ENCODE peak calls at places on chromosome 15, in four cellular contexts. One of them, this sample, is unnamed.

GRCh38 chr15:83190450-83190849 is 17.2 kb downstream of the HDGFL3 start:
- DNase-seq in A549: no peak
- DNase-seq in GM12878: no peak
- DNase-seq in K562: no peak
- DNase-seq in this sample: no peak

GRCh38 chr15:62972814-62973213 is 69.7 kb upstream of the TPM1 start:
- DNase-seq in A549: peak; percentile 58
- DNase-seq in GM12878: no peak
- DNase-seq in K562: no peak
- DNase-seq in this sample: peak; percentile 86

GRCh38 chr15:87120555-87120954 is 1040.9 kb downstream of the AGBL1 start:
- DNase-seq in K562: no peak
- DNase-seq in A549: no peak
- DNase-seq in GM12878: no peak
- DNase-seq in this sample: no peak

GRCh38 chr15:29034151-29034550 is 148.4 kb downstream of the APBA2 start:
- DNase-seq in A549: no peak
- DNase-seq in GM12878: no peak
- DNase-seq in K562: no peak
- DNase-seq in this sample: peak; percentile 40

GRCh38 chr15:27826411-27826810 is 272.7 kb downstream of the OCA2 start:
- DNase-seq in K562: no peak
- DNase-seq in A549: no peak
- DNase-seq in GM12878: no peak
- DNase-seq in this sample: no peak

GRCh38 chr15:31571676-31572075 is 245.0 kb downstream of the KLF13 start:
- DNase-seq in A549: no peak
- DNase-seq in K562: no peak
- DNase-seq in GM12878: no peak
- DNase-seq in this sample: peak; percentile 21

GRCh38 chr15:75123395-75123794 is 78.3 kb upstream of the C15orf39 start:
- DNase-seq in GM12878: no peak
- DNase-seq in A549: no peak
- DNase-seq in K562: no peak
- DNase-seq in this sample: peak; percentile 72

GRCh38 chr15:85976986-85977385 is 102.7 kb upstream of the AGBL1 start:
- DNase-seq in K562: no peak
- DNase-seq in A549: no peak
- DNase-seq in GM12878: no peak
- DNase-seq in this sample: no peak

GRCh38 chr15:60087561-60087960 is 83.5 kb downstream of the FOXB1 start:
- DNase-seq in K562: no peak
- DNase-seq in A549: no peak
- DNase-seq in GM12878: no peak
- DNase-seq in this sample: no peak

GRCh38 chr15:60086676-60087446 is 82.8 kb downstream of the FOXB1 start:
- DNase-seq in GM12878: no peak
- DNase-seq in K562: no peak
- DNase-seq in A549: no peak
- DNase-seq in this sample: no peak

GRCh38 chr15:60090747-60091146 is 86.6 kb downstream of the FOXB1 start:
- DNase-seq in A549: no peak
- DNase-seq in K562: no peak
- DNase-seq in GM12878: no peak
- DNase-seq in this sample: no peak

GRCh38 chr15:60093273-60094067 is 89.4 kb downstream of the FOXB1 start:
- DNase-seq in A549: no peak
- DNase-seq in K562: no peak
- DNase-seq in GM12878: no peak
- DNase-seq in this sample: no peak

GRCh38 chr15:60091150-60091549 is 87.0 kb downstream of the FOXB1 start:
- DNase-seq in GM12878: no peak
- DNase-seq in A549: peak; percentile 65
- DNase-seq in K562: no peak
- DNase-seq in this sample: peak; percentile 83
- TF ChIP-seq ELK1 in GM12878: no peak
- TF ChIP-seq ELK1 in A549: no peak
- TF ChIP-seq ELK1 in K562: no peak
- TF ChIP-seq ELK1 in this sample: no peak

GRCh38 chr15:49225572-49226281 is 55.7 kb downstream of the GALK2 start:
- DNase-seq in K562: peak; percentile 14
- DNase-seq in A549: no peak
- DNase-seq in GM12878: no peak
- DNase-seq in this sample: peak; percentile 60

GRCh38 chr15:49227602-49228001 is 57.6 kb downstream of the GALK2 start:
- DNase-seq in GM12878: no peak
- DNase-seq in K562: no peak
- DNase-seq in A549: no peak
- DNase-seq in this sample: no peak

GRCh38 chr15:49223536-49224274 is 53.7 kb downstream of the GALK2 start:
- DNase-seq in GM12878: no peak
- DNase-seq in K562: no peak
- DNase-seq in A549: no peak
- DNase-seq in this sample: no peak
- TF ChIP-seq CEBPB in GM12878: no peak
- TF ChIP-seq CEBPB in K562: no peak
- TF ChIP-seq CEBPB in A549: no peak
- TF ChIP-seq CEBPB in this sample: no peak

DNA sequence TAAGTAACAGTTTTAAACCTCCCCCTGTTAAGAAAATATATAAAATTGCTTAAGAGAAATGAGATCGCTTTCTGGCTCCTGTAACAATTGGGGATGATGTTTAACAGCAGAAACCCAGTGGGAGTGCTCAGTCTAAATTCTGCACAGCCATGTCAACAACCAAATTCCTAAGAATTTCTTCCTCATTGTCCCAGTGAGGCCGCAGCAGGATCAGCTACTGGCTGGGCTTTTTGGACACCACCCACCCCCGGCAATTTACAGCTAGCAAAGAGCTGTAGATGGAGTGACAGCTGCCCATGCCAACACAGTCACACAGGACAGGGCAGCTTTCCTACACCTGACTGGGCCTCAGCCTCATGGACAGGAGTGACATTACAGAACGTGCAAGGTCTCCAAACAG is 942.9 kb downstream of the MCTP2 start:
- DNase-seq in K562: no peak
- DNase-seq in GM12878: no peak
- DNase-seq in A549: no peak
- DNase-seq in this sample: peak; percentile 6
- TF ChIP-seq ELK1 in K562: no peak
- TF ChIP-seq ELK1 in GM12878: no peak
- TF ChIP-seq ELK1 in A549: no peak
- TF ChIP-seq ELK1 in this sample: no peak

GRCh38 chr15:70439304-70439877 is 324.0 kb downstream of the UACA start:
- DNase-seq in A549: no peak
- DNase-seq in K562: peak; percentile 66
- DNase-seq in GM12878: no peak
- DNase-seq in this sample: no peak
- TF ChIP-seq CEBPB in A549: no peak
- TF ChIP-seq CEBPB in K562: peak; percentile 74
- TF ChIP-seq CEBPB in GM12878: no peak
- TF ChIP-seq CEBPB in this sample: no peak

GRCh38 chr15:89629829-89630228 is 25.4 kb downstream of the KIF7 start:
- DNase-seq in A549: no peak
- DNase-seq in K562: no peak
- DNase-seq in GM12878: no peak
- DNase-seq in this sample: no peak

GRCh38 chr15:89628791-89629715 is 26.2 kb downstream of the KIF7 start:
- DNase-seq in GM12878: no peak
- DNase-seq in A549: no peak
- DNase-seq in K562: peak; percentile 11
- DNase-seq in this sample: no peak

GRCh38 chr15:89628301-89628700 is 27.0 kb downstream of the KIF7 start:
- DNase-seq in K562: no peak
- DNase-seq in A549: no peak
- DNase-seq in GM12878: no peak
- DNase-seq in this sample: no peak

GRCh38 chr15:89627256-89627970 is 27.9 kb downstream of the KIF7 start:
- DNase-seq in GM12878: no peak
- DNase-seq in A549: no peak
- DNase-seq in K562: no peak
- DNase-seq in this sample: no peak

GRCh38 chr15:89625716-89626115 is 29.6 kb downstream of the KIF7 start:
- DNase-seq in K562: no peak
- DNase-seq in GM12878: no peak
- DNase-seq in A549: no peak
- DNase-seq in this sample: no peak
- TF ChIP-seq ELK1 in K562: no peak
- TF ChIP-seq ELK1 in GM12878: no peak
- TF ChIP-seq ELK1 in A549: no peak
- TF ChIP-seq ELK1 in this sample: no peak

DNA sequence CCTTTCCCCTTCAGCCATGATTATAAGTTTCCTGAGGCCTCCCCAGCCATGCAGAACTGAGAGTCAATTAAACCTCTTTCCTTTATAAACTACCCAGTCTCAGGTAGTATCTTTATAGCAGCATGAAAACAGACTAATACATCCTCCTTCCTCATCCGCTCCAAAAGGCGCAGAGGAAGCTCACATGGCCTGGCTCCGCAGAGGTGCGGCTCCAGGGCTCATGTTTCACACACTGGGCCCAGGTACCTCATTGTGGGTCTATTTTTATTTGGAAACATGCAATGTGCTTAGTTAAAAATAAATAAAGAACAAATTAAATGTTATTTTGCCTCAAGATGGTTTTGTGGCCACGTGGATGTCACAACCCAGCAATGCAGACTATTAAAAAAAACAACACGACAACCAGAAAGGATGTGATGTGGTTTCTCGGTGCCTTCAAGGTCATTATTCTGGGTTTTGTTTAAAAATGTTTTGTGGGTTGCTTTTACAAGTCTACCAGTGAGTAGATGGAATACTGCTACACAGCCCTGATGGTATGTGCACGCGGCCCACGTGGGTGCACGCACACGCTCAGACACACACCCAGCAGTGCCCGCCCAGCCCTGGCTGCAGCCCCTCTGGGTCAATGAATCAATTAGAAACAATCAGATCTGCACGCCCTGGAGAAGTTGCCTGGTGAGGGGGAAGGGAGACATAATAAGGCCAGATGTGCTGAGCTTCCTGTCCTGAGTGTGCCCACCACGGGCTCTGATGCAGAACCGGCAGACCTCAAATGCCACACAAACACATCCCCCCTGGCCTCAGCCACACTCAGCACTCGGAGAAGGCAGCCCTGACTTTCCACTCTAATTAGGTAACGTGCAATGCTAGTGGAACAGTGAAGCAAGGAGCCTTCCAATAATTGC is 140.1 kb downstream of the ADAMTS17 start:
- DNase-seq in K562: no peak
- DNase-seq in A549: no peak
- DNase-seq in GM12878: peak; percentile 47
- DNase-seq in this sample: no peak
- TF ChIP-seq CEBPB in K562: no peak
- TF ChIP-seq CEBPB in A549: no peak
- TF ChIP-seq CEBPB in GM12878: no peak
- TF ChIP-seq CEBPB in this sample: no peak

GRCh38 chr15:67103869-67104268 is 38.5 kb downstream of the SMAD3 start:
- DNase-seq in GM12878: no peak
- DNase-seq in A549: no peak
- DNase-seq in K562: no peak
- DNase-seq in this sample: no peak

GRCh38 chr15:67104453-67104852 is 39.1 kb downstream of the SMAD3 start:
- DNase-seq in A549: no peak
- DNase-seq in GM12878: no peak
- DNase-seq in K562: no peak
- DNase-seq in this sample: no peak

GRCh38 chr15:67105991-67106763 is 40.8 kb downstream of the SMAD3 start:
- DNase-seq in GM12878: no peak
- DNase-seq in A549: no peak
- DNase-seq in K562: no peak
- DNase-seq in this sample: no peak

GRCh38 chr15:67106764-67107013 is 41.3 kb downstream of the SMAD3 start:
- DNase-seq in A549: no peak
- DNase-seq in GM12878: no peak
- DNase-seq in K562: no peak
- DNase-seq in this sample: no peak

GRCh38 chr15:67105065-67105951 is 39.9 kb downstream of the SMAD3 start:
- DNase-seq in A549: peak; percentile 97
- DNase-seq in GM12878: no peak
- DNase-seq in K562: no peak
- DNase-seq in this sample: peak; percentile 99
- TF ChIP-seq ELK1 in A549: no peak
- TF ChIP-seq ELK1 in GM12878: no peak
- TF ChIP-seq ELK1 in K562: no peak
- TF ChIP-seq ELK1 in this sample: no peak

This sample was measured in IMR-90.